ENCODE peak calls at places on chromosomes 7 and 10, in eight cellular contexts. O is keratinocyte, J is ovary, Q is heart left ventricle, H is NB4, P is astrocyte of the spinal cord, R is neural crest cell, G is sigmoid colon. K is an unnamed sample.

GRCh38 chr7:33632840-33633239 is 272.5 kb upstream of the BMPER start:
- DNase-seq in O (no peak), J (no peak), Q (no peak), H (no peak), P (no peak), R (no peak), G (no peak), K (no peak)

GRCh38 chr7:98613601-98614425 is 3.3 kb upstream of the NPTX2 start:
- DNase-seq in O (no peak), J (no peak), Q (no peak), H (peak), P (peak), R (peak), G (no peak), K (peak)

GRCh38 chr10:97722980-97723379 is 9.4 kb downstream of the MARVELD1 start:
- DNase-seq in O (no peak), J (no peak), Q (no peak), H (peak), P (no peak), R (no peak), G (no peak), K (no peak)

GRCh38 chr10:115711306-115711705 is 561.7 kb downstream of the GFRA1 start:
- DNase-seq in O (no peak), J (no peak), Q (no peak), H (no peak), P (no peak), R (no peak), G (no peak), K (no peak)

GRCh38 chr10:13685885-13686284 is 99.1 kb downstream of the PRPF18 start:
- DNase-seq in O (no peak), J (no peak), Q (peak), H (no peak), P (no peak), R (no peak), G (peak), K (no peak)

GRCh38 chr7:105866124-105866801 is 10.1 kb downstream of the ATXN7L1 start:
- DNase-seq in O (no peak), J (no peak), Q (no peak), H (no peak), P (no peak), R (no peak), G (no peak), K (no peak)

GRCh38 chr7:25429731-25430130 is 201.4 kb upstream of the NPVF start:
- DNase-seq in O (no peak), J (peak), Q (no peak), H (no peak), P (no peak), R (no peak), G (no peak), K (no peak)

GRCh38 chr10:29482591-29483421 is 152.0 kb downstream of the SVIL start:
- DNase-seq in O (no peak), J (no peak), Q (no peak), H (peak), P (peak), R (no peak), G (peak), K (peak)

GRCh38 chr7:137343483-137343841 is at the start of gene PTN:
- DNase-seq in O (no peak), J (peak), Q (peak), H (no peak), P (peak), R (peak), G (peak), K (peak)

GRCh38 chr7:137169282-137169698 is 174.2 kb downstream of the PTN start:
- DNase-seq in O (no peak), J (no peak), Q (peak), H (peak), P (peak), R (peak), G (peak), K (peak)

GRCh38 chr10:6796231-6796630 is 216.2 kb upstream of the PRKCQ start:
- DNase-seq in O (no peak), J (no peak), Q (no peak), H (no peak), P (no peak), R (no peak), G (no peak), K (no peak)

GRCh38 chr10:6794441-6794840 is 214.4 kb upstream of the PRKCQ start:
- DNase-seq in O (no peak), J (no peak), Q (no peak), H (no peak), P (no peak), R (no peak), G (no peak), K (no peak)

GRCh38 chr10:6795571-6795970 is 215.5 kb upstream of the PRKCQ start:
- DNase-seq in O (no peak), J (no peak), Q (no peak), H (no peak), P (no peak), R (no peak), G (no peak), K (no peak)
- TF ChIP-seq CTCF in O (no peak), J (no peak), Q (no peak), H (no peak), P (no peak), R (no peak), G (no peak), K (no peak)

DNA sequence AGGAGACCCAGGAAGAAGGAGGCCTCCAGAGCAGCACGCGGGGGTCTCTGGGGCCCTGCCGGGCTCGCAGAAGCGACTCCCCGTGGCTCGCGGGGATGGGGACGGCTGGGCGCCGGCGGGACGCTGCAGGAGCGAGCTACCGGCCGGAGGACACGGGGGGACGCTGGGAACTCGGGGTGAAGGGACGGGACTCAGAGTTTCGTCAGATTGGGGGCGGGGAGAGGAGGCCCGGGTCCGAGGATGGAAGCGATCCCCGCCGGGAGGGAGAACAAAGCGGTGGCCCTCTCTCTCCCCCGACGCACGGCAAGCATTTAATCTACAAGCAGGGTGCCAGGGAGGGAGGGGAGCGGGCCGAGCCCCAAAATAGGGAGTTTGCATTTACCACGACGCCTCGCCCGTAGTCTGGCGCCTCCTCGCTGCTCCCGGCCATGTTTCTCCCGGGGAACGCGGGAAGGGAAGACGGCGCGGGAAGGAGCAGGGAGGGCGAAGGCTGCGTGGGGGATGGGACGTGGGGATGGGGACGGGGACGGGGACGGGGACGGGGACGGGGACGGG is at the start of gene PRTFDC1:
- DNase-seq in O (no peak), J (peak), Q (peak), H (no peak), P (no peak), R (peak), G (peak), K (no peak)
- TF ChIP-seq CTCF in O (peak), J (no peak), Q (no peak), H (no peak), P (peak), R (no peak), G (no peak), K (peak)

DNA sequence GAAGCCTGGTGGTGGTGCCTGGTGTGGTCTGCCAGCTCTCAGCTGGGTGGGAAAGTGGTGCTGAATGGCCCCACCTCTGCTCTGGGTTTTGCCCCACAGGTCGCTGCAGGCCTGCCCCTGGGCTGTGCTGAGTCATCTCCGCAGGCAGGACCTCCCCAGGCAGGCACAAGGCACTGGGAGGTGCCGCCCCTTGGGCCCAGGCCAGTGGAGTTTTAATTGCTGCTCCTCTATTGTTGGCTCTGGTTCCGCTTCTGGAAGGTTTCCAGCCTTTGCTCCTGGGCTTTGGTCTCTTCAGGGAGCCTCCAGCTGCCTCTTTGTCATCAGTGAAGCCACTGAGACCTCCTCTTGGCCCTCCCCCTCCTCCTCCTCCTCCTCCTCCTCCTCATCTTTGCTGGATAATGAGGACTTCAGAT is 180.3 kb upstream of the GRB10 start:
- DNase-seq in O (no peak), J (peak), Q (peak), H (peak), P (peak), R (no peak), G (peak), K (peak)
- TF ChIP-seq CTCF in O (no peak), J (no peak), Q (no peak), H (no peak), P (no peak), R (no peak), G (no peak), K (no peak)

DNA sequence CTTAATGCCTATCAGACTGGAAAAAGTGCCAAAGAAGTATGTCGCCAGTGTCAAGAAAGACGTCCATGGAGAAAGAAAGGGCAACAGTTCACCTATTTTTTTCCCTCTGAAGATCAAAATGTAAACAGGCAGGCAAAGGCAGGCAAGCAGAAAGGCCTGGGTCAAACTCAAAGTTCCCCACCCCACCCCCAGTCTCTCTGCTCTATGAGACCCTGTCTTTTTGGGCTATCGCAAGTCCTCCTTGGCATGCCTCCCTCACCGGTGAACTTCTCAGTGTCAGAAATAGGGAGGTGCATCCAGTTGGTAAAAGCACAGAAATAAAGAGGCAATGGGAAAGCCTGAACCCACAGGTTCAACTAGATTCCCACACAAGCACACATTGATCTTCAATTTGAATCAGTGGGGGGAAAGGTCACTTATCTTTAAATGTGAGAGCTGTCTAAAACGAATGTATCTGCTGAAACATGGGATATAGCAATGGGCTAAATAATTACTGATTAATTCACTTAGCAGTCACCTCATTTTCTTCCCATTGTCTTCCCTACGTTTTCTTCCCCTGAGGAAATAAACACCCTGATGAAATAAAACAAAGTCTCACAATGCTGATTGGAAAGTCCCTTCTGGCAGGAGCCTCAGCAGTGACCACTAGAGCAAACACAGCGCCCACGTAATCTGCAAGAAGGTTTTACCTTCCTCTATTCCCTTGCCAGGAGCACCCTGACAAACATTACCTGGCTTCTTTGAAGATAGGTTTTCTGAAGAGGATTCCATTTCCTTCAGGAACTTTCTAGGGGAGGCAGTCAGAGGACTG is 31.1 kb downstream of the JAZF1 start:
- DNase-seq in O (no peak), J (no peak), Q (no peak), H (no peak), P (no peak), R (no peak), G (no peak), K (no peak)
- TF ChIP-seq CTCF in O (no peak), J (no peak), Q (no peak), H (no peak), P (no peak), R (no peak), G (no peak), K (no peak)

DNA sequence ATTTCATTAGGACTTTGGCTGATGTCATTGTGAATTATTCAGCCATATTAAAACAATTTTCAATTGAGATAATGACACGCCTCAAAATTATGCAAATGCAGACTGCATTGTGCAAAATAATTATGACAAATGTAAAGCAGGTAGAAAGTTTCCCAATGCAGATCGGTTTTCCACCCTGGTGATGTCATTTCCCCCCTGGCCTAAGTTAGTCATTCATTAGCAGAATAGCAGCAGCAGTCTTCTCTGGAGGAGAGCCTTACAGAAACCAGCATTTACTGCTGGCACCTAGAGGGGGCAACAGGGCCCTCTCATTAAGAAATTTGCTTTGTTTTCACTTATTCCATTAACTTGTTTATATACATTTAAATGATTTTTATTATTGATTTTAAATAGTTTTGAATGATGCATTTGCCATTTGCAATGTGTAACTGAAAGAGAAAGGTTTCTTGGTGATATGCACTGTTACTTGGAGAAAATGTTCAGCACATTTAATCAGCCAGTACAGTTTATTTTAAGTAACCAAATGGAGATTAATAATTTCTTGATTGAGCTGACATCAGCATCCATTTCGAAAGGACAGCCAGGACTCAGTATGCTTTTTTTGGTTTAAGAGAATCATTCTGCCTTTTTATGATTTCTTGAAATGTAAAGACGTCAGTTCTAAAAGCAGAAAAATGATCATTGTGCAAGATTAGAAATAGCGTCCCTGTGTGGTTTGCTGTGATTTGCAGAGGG is 3.4 kb downstream of the ARID5B start:
- DNase-seq in O (peak), J (no peak), Q (no peak), H (peak), P (peak), R (no peak), G (no peak), K (no peak)
- TF ChIP-seq CTCF in O (no peak), J (no peak), Q (no peak), H (peak), P (peak), R (peak), G (no peak), K (peak)